ENCODE peak calls at places on chromosomes 2 and 18, in nine cellular contexts. One of them, this sample, is unnamed.
A peak's percentile ranks its signal among the peaks of the same experiment; 100 is the strongest.

GRCh38 chr18:51137051-51137729 is 60.3 kb downstream of the MEX3C start:
- DNase-seq in activated T-cell treated with anti-CD3 and anti-CD28 coated beads for 1 hour: no peak
- DNase-seq in fibroblast of lung: no peak
- DNase-seq in stimulated activated CD4-positive, alpha-beta T cell treated with anti-CD3 and anti-CD28 coated beads, Interleukin-2, amount 100 ng/mL, for 24 hours: no peak
- DNase-seq in HFF-Myc: no peak
- DNase-seq in GM13976: no peak
- DNase-seq in activated CD8-positive, alpha-beta memory T cell treated with anti-CD3 and anti-CD28 coated beads, Interleukin-2, amount 10 ng/mL, durations not matched to agents 7 days and 5 days: no peak
- DNase-seq in Ammon's horn: no peak
- DNase-seq in NCI-H1436 treated with DMSO at 0.1 percent for 48 hours: no peak
- DNase-seq in this sample: no peak

GRCh38 chr2:174341995-174342571 is 7.3 kb downstream of the SP9 start:
- DNase-seq in activated T-cell treated with anti-CD3 and anti-CD28 coated beads for 1 hour: no peak
- DNase-seq in fibroblast of lung: no peak
- DNase-seq in stimulated activated CD4-positive, alpha-beta T cell treated with anti-CD3 and anti-CD28 coated beads, Interleukin-2, amount 100 ng/mL, for 24 hours: no peak
- DNase-seq in HFF-Myc: no peak
- DNase-seq in GM13976: no peak
- DNase-seq in activated CD8-positive, alpha-beta memory T cell treated with anti-CD3 and anti-CD28 coated beads, Interleukin-2, amount 10 ng/mL, durations not matched to agents 7 days and 5 days: no peak
- DNase-seq in Ammon's horn: no peak
- DNase-seq in NCI-H1436 treated with DMSO at 0.1 percent for 48 hours: no peak
- DNase-seq in this sample: no peak

GRCh38 chr2:45241061-45241561 is 231.9 kb upstream of the SIX2 start:
- DNase-seq in activated T-cell treated with anti-CD3 and anti-CD28 coated beads for 1 hour: no peak
- DNase-seq in fibroblast of lung: peak; percentile 29
- DNase-seq in stimulated activated CD4-positive, alpha-beta T cell treated with anti-CD3 and anti-CD28 coated beads, Interleukin-2, amount 100 ng/mL, for 24 hours: no peak
- DNase-seq in HFF-Myc: peak; percentile 40
- DNase-seq in GM13976: no peak
- DNase-seq in activated CD8-positive, alpha-beta memory T cell treated with anti-CD3 and anti-CD28 coated beads, Interleukin-2, amount 10 ng/mL, durations not matched to agents 7 days and 5 days: no peak
- DNase-seq in Ammon's horn: no peak
- DNase-seq in NCI-H1436 treated with DMSO at 0.1 percent for 48 hours: no peak
- DNase-seq in this sample: no peak

GRCh38 chr2:105510761-105511669 is 112.2 kb upstream of the FHL2 start:
- DNase-seq in activated T-cell treated with anti-CD3 and anti-CD28 coated beads for 1 hour: no peak
- DNase-seq in fibroblast of lung: peak; percentile 55
- DNase-seq in stimulated activated CD4-positive, alpha-beta T cell treated with anti-CD3 and anti-CD28 coated beads, Interleukin-2, amount 100 ng/mL, for 24 hours: no peak
- DNase-seq in HFF-Myc: no peak
- DNase-seq in GM13976: no peak
- DNase-seq in activated CD8-positive, alpha-beta memory T cell treated with anti-CD3 and anti-CD28 coated beads, Interleukin-2, amount 10 ng/mL, durations not matched to agents 7 days and 5 days: no peak
- DNase-seq in Ammon's horn: no peak
- DNase-seq in NCI-H1436 treated with DMSO at 0.1 percent for 48 hours: no peak
- DNase-seq in this sample: no peak

GRCh38 chr2:29228276-29228675 is 113.1 kb downstream of the CLIP4 start:
- DNase-seq in activated T-cell treated with anti-CD3 and anti-CD28 coated beads for 1 hour: no peak
- DNase-seq in fibroblast of lung: no peak
- DNase-seq in stimulated activated CD4-positive, alpha-beta T cell treated with anti-CD3 and anti-CD28 coated beads, Interleukin-2, amount 100 ng/mL, for 24 hours: no peak
- DNase-seq in HFF-Myc: no peak
- DNase-seq in GM13976: no peak
- DNase-seq in activated CD8-positive, alpha-beta memory T cell treated with anti-CD3 and anti-CD28 coated beads, Interleukin-2, amount 10 ng/mL, durations not matched to agents 7 days and 5 days: no peak
- DNase-seq in Ammon's horn: no peak
- DNase-seq in NCI-H1436 treated with DMSO at 0.1 percent for 48 hours: no peak
- DNase-seq in this sample: no peak

GRCh38 chr2:24708537-24709152 is 84.5 kb downstream of the PTRHD1 start:
- DNase-seq in activated T-cell treated with anti-CD3 and anti-CD28 coated beads for 1 hour: no peak
- DNase-seq in fibroblast of lung: peak; percentile 66
- DNase-seq in stimulated activated CD4-positive, alpha-beta T cell treated with anti-CD3 and anti-CD28 coated beads, Interleukin-2, amount 100 ng/mL, for 24 hours: no peak
- DNase-seq in HFF-Myc: no peak
- DNase-seq in GM13976: no peak
- DNase-seq in activated CD8-positive, alpha-beta memory T cell treated with anti-CD3 and anti-CD28 coated beads, Interleukin-2, amount 10 ng/mL, durations not matched to agents 7 days and 5 days: no peak
- DNase-seq in Ammon's horn: no peak
- DNase-seq in NCI-H1436 treated with DMSO at 0.1 percent for 48 hours: no peak
- DNase-seq in this sample: no peak

GRCh38 chr2:227848146-227848545 is 23.3 kb upstream of the DAW1 start:
- DNase-seq in activated T-cell treated with anti-CD3 and anti-CD28 coated beads for 1 hour: no peak
- DNase-seq in fibroblast of lung: peak; percentile 71
- DNase-seq in stimulated activated CD4-positive, alpha-beta T cell treated with anti-CD3 and anti-CD28 coated beads, Interleukin-2, amount 100 ng/mL, for 24 hours: no peak
- DNase-seq in HFF-Myc: no peak
- DNase-seq in GM13976: no peak
- DNase-seq in activated CD8-positive, alpha-beta memory T cell treated with anti-CD3 and anti-CD28 coated beads, Interleukin-2, amount 10 ng/mL, durations not matched to agents 7 days and 5 days: no peak
- DNase-seq in Ammon's horn: no peak
- DNase-seq in NCI-H1436 treated with DMSO at 0.1 percent for 48 hours: no peak
- DNase-seq in this sample: no peak

GRCh38 chr2:127581516-127582490 is 46.3 kb downstream of the MYO7B start:
- DNase-seq in activated T-cell treated with anti-CD3 and anti-CD28 coated beads for 1 hour: no peak
- DNase-seq in fibroblast of lung: no peak
- DNase-seq in stimulated activated CD4-positive, alpha-beta T cell treated with anti-CD3 and anti-CD28 coated beads, Interleukin-2, amount 100 ng/mL, for 24 hours: no peak
- DNase-seq in HFF-Myc: no peak
- DNase-seq in GM13976: no peak
- DNase-seq in activated CD8-positive, alpha-beta memory T cell treated with anti-CD3 and anti-CD28 coated beads, Interleukin-2, amount 10 ng/mL, durations not matched to agents 7 days and 5 days: peak; percentile 31
- DNase-seq in Ammon's horn: no peak
- DNase-seq in NCI-H1436 treated with DMSO at 0.1 percent for 48 hours: no peak
- DNase-seq in this sample: no peak

GRCh38 chr18:5669585-5669984 is 125.8 kb upstream of the EPB41L3 start:
- DNase-seq in activated T-cell treated with anti-CD3 and anti-CD28 coated beads for 1 hour: no peak
- DNase-seq in fibroblast of lung: no peak
- DNase-seq in stimulated activated CD4-positive, alpha-beta T cell treated with anti-CD3 and anti-CD28 coated beads, Interleukin-2, amount 100 ng/mL, for 24 hours: no peak
- DNase-seq in HFF-Myc: no peak
- DNase-seq in GM13976: no peak
- DNase-seq in activated CD8-positive, alpha-beta memory T cell treated with anti-CD3 and anti-CD28 coated beads, Interleukin-2, amount 10 ng/mL, durations not matched to agents 7 days and 5 days: no peak
- DNase-seq in Ammon's horn: no peak
- DNase-seq in NCI-H1436 treated with DMSO at 0.1 percent for 48 hours: no peak
- DNase-seq in this sample: no peak

GRCh38 chr2:168802825-168803726 is 639 bp downstream of the NOSTRIN start:
- DNase-seq in activated T-cell treated with anti-CD3 and anti-CD28 coated beads for 1 hour: no peak
- DNase-seq in fibroblast of lung: no peak
- DNase-seq in stimulated activated CD4-positive, alpha-beta T cell treated with anti-CD3 and anti-CD28 coated beads, Interleukin-2, amount 100 ng/mL, for 24 hours: no peak
- DNase-seq in HFF-Myc: no peak
- DNase-seq in GM13976: no peak
- DNase-seq in activated CD8-positive, alpha-beta memory T cell treated with anti-CD3 and anti-CD28 coated beads, Interleukin-2, amount 10 ng/mL, durations not matched to agents 7 days and 5 days: no peak
- DNase-seq in Ammon's horn: no peak
- DNase-seq in NCI-H1436 treated with DMSO at 0.1 percent for 48 hours: no peak
- DNase-seq in this sample: no peak

GRCh38 chr18:36744261-36744876 is 84.4 kb downstream of the TPGS2 start:
- DNase-seq in activated T-cell treated with anti-CD3 and anti-CD28 coated beads for 1 hour: no peak
- DNase-seq in fibroblast of lung: no peak
- DNase-seq in stimulated activated CD4-positive, alpha-beta T cell treated with anti-CD3 and anti-CD28 coated beads, Interleukin-2, amount 100 ng/mL, for 24 hours: no peak
- DNase-seq in HFF-Myc: no peak
- DNase-seq in GM13976: no peak
- DNase-seq in activated CD8-positive, alpha-beta memory T cell treated with anti-CD3 and anti-CD28 coated beads, Interleukin-2, amount 10 ng/mL, durations not matched to agents 7 days and 5 days: no peak
- DNase-seq in Ammon's horn: no peak
- DNase-seq in NCI-H1436 treated with DMSO at 0.1 percent for 48 hours: no peak
- DNase-seq in this sample: no peak

GRCh38 chr2:95345066-95345414 is 47.9 kb downstream of the KCNIP3 start:
- DNase-seq in activated T-cell treated with anti-CD3 and anti-CD28 coated beads for 1 hour: no peak
- DNase-seq in fibroblast of lung: no peak
- DNase-seq in stimulated activated CD4-positive, alpha-beta T cell treated with anti-CD3 and anti-CD28 coated beads, Interleukin-2, amount 100 ng/mL, for 24 hours: no peak
- DNase-seq in HFF-Myc: no peak
- DNase-seq in GM13976: no peak
- DNase-seq in activated CD8-positive, alpha-beta memory T cell treated with anti-CD3 and anti-CD28 coated beads, Interleukin-2, amount 10 ng/mL, durations not matched to agents 7 days and 5 days: no peak
- DNase-seq in Ammon's horn: no peak
- DNase-seq in NCI-H1436 treated with DMSO at 0.1 percent for 48 hours: no peak
- DNase-seq in this sample: no peak

GRCh38 chr2:85318222-85319182 is 9.3 kb downstream of the TGOLN2 start:
- DNase-seq in activated T-cell treated with anti-CD3 and anti-CD28 coated beads for 1 hour: no peak
- DNase-seq in fibroblast of lung: peak; percentile 60
- DNase-seq in stimulated activated CD4-positive, alpha-beta T cell treated with anti-CD3 and anti-CD28 coated beads, Interleukin-2, amount 100 ng/mL, for 24 hours: peak; percentile 38
- DNase-seq in HFF-Myc: peak; percentile 73
- DNase-seq in GM13976: peak; percentile 30
- DNase-seq in activated CD8-positive, alpha-beta memory T cell treated with anti-CD3 and anti-CD28 coated beads, Interleukin-2, amount 10 ng/mL, durations not matched to agents 7 days and 5 days: no peak
- DNase-seq in Ammon's horn: no peak
- DNase-seq in NCI-H1436 treated with DMSO at 0.1 percent for 48 hours: no peak
- DNase-seq in this sample: no peak

GRCh38 chr18:27713727-27714080 is 463.2 kb downstream of the CDH2 start:
- DNase-seq in activated T-cell treated with anti-CD3 and anti-CD28 coated beads for 1 hour: no peak
- DNase-seq in fibroblast of lung: peak; percentile 36
- DNase-seq in stimulated activated CD4-positive, alpha-beta T cell treated with anti-CD3 and anti-CD28 coated beads, Interleukin-2, amount 100 ng/mL, for 24 hours: no peak
- DNase-seq in HFF-Myc: no peak
- DNase-seq in GM13976: no peak
- DNase-seq in activated CD8-positive, alpha-beta memory T cell treated with anti-CD3 and anti-CD28 coated beads, Interleukin-2, amount 10 ng/mL, durations not matched to agents 7 days and 5 days: no peak
- DNase-seq in Ammon's horn: no peak
- DNase-seq in NCI-H1436 treated with DMSO at 0.1 percent for 48 hours: no peak
- DNase-seq in this sample: no peak

GRCh38 chr2:15316370-15316814 is 244.7 kb downstream of the NBAS start:
- DNase-seq in activated T-cell treated with anti-CD3 and anti-CD28 coated beads for 1 hour: no peak
- DNase-seq in fibroblast of lung: no peak
- DNase-seq in stimulated activated CD4-positive, alpha-beta T cell treated with anti-CD3 and anti-CD28 coated beads, Interleukin-2, amount 100 ng/mL, for 24 hours: peak; percentile 7
- DNase-seq in HFF-Myc: no peak
- DNase-seq in GM13976: no peak
- DNase-seq in activated CD8-positive, alpha-beta memory T cell treated with anti-CD3 and anti-CD28 coated beads, Interleukin-2, amount 10 ng/mL, durations not matched to agents 7 days and 5 days: peak; percentile 77
- DNase-seq in Ammon's horn: no peak
- DNase-seq in NCI-H1436 treated with DMSO at 0.1 percent for 48 hours: no peak
- DNase-seq in this sample: no peak

GRCh38 chr2:160928854-160929301 is 231.3 kb upstream of the TANK start:
- DNase-seq in activated T-cell treated with anti-CD3 and anti-CD28 coated beads for 1 hour: no peak
- DNase-seq in fibroblast of lung: no peak
- DNase-seq in stimulated activated CD4-positive, alpha-beta T cell treated with anti-CD3 and anti-CD28 coated beads, Interleukin-2, amount 100 ng/mL, for 24 hours: no peak
- DNase-seq in HFF-Myc: no peak
- DNase-seq in GM13976: no peak
- DNase-seq in activated CD8-positive, alpha-beta memory T cell treated with anti-CD3 and anti-CD28 coated beads, Interleukin-2, amount 10 ng/mL, durations not matched to agents 7 days and 5 days: no peak
- DNase-seq in Ammon's horn: no peak
- DNase-seq in NCI-H1436 treated with DMSO at 0.1 percent for 48 hours: no peak
- DNase-seq in this sample: no peak

GRCh38 chr2:39724828-39725144 is 54.3 kb downstream of the THUMPD2 start:
- DNase-seq in activated T-cell treated with anti-CD3 and anti-CD28 coated beads for 1 hour: no peak
- DNase-seq in fibroblast of lung: no peak
- DNase-seq in stimulated activated CD4-positive, alpha-beta T cell treated with anti-CD3 and anti-CD28 coated beads, Interleukin-2, amount 100 ng/mL, for 24 hours: no peak
- DNase-seq in HFF-Myc: no peak
- DNase-seq in GM13976: no peak
- DNase-seq in activated CD8-positive, alpha-beta memory T cell treated with anti-CD3 and anti-CD28 coated beads, Interleukin-2, amount 10 ng/mL, durations not matched to agents 7 days and 5 days: no peak
- DNase-seq in Ammon's horn: no peak
- DNase-seq in NCI-H1436 treated with DMSO at 0.1 percent for 48 hours: no peak
- DNase-seq in this sample: no peak

GRCh38 chr2:146997945-146998344 is 846.9 kb upstream of the ACVR2A start:
- DNase-seq in activated T-cell treated with anti-CD3 and anti-CD28 coated beads for 1 hour: no peak
- DNase-seq in fibroblast of lung: peak; percentile 34
- DNase-seq in stimulated activated CD4-positive, alpha-beta T cell treated with anti-CD3 and anti-CD28 coated beads, Interleukin-2, amount 100 ng/mL, for 24 hours: no peak
- DNase-seq in HFF-Myc: no peak
- DNase-seq in GM13976: no peak
- DNase-seq in activated CD8-positive, alpha-beta memory T cell treated with anti-CD3 and anti-CD28 coated beads, Interleukin-2, amount 10 ng/mL, durations not matched to agents 7 days and 5 days: no peak
- DNase-seq in Ammon's horn: no peak
- DNase-seq in NCI-H1436 treated with DMSO at 0.1 percent for 48 hours: no peak
- DNase-seq in this sample: no peak

GRCh38 chr2:27095745-27096651 is 9.4 kb downstream of the KHK start:
- DNase-seq in activated T-cell treated with anti-CD3 and anti-CD28 coated beads for 1 hour: no peak
- DNase-seq in fibroblast of lung: peak; percentile 63
- DNase-seq in stimulated activated CD4-positive, alpha-beta T cell treated with anti-CD3 and anti-CD28 coated beads, Interleukin-2, amount 100 ng/mL, for 24 hours: peak; percentile 51
- DNase-seq in HFF-Myc: no peak
- DNase-seq in GM13976: peak; percentile 86
- DNase-seq in activated CD8-positive, alpha-beta memory T cell treated with anti-CD3 and anti-CD28 coated beads, Interleukin-2, amount 10 ng/mL, durations not matched to agents 7 days and 5 days: peak; percentile 65
- DNase-seq in Ammon's horn: peak; percentile 89
- DNase-seq in NCI-H1436 treated with DMSO at 0.1 percent for 48 hours: no peak
- DNase-seq in this sample: no peak

GRCh38 chr2:195038158-195038557 is 618.9 kb upstream of the SLC39A10 start:
- DNase-seq in activated T-cell treated with anti-CD3 and anti-CD28 coated beads for 1 hour: no peak
- DNase-seq in fibroblast of lung: no peak
- DNase-seq in stimulated activated CD4-positive, alpha-beta T cell treated with anti-CD3 and anti-CD28 coated beads, Interleukin-2, amount 100 ng/mL, for 24 hours: no peak
- DNase-seq in HFF-Myc: no peak
- DNase-seq in GM13976: no peak
- DNase-seq in activated CD8-positive, alpha-beta memory T cell treated with anti-CD3 and anti-CD28 coated beads, Interleukin-2, amount 10 ng/mL, durations not matched to agents 7 days and 5 days: no peak
- DNase-seq in Ammon's horn: no peak
- DNase-seq in NCI-H1436 treated with DMSO at 0.1 percent for 48 hours: no peak
- DNase-seq in this sample: no peak

GRCh38 chr2:36408198-36408703 is 52.7 kb downstream of the CRIM1 start:
- DNase-seq in activated T-cell treated with anti-CD3 and anti-CD28 coated beads for 1 hour: no peak
- DNase-seq in fibroblast of lung: peak; percentile 74
- DNase-seq in stimulated activated CD4-positive, alpha-beta T cell treated with anti-CD3 and anti-CD28 coated beads, Interleukin-2, amount 100 ng/mL, for 24 hours: no peak
- DNase-seq in HFF-Myc: no peak
- DNase-seq in GM13976: no peak
- DNase-seq in activated CD8-positive, alpha-beta memory T cell treated with anti-CD3 and anti-CD28 coated beads, Interleukin-2, amount 10 ng/mL, durations not matched to agents 7 days and 5 days: no peak
- DNase-seq in Ammon's horn: no peak
- DNase-seq in NCI-H1436 treated with DMSO at 0.1 percent for 48 hours: no peak
- DNase-seq in this sample: no peak

GRCh38 chr2:70984576-70985282 is 6.3 kb downstream of the ANKRD53 start:
- DNase-seq in activated T-cell treated with anti-CD3 and anti-CD28 coated beads for 1 hour: peak; percentile 77
- DNase-seq in fibroblast of lung: peak; percentile 42
- DNase-seq in stimulated activated CD4-positive, alpha-beta T cell treated with anti-CD3 and anti-CD28 coated beads, Interleukin-2, amount 100 ng/mL, for 24 hours: peak; percentile 88
- DNase-seq in HFF-Myc: peak; percentile 16
- DNase-seq in GM13976: peak; percentile 91
- DNase-seq in activated CD8-positive, alpha-beta memory T cell treated with anti-CD3 and anti-CD28 coated beads, Interleukin-2, amount 10 ng/mL, durations not matched to agents 7 days and 5 days: peak; percentile 88
- DNase-seq in Ammon's horn: peak; percentile 53
- DNase-seq in NCI-H1436 treated with DMSO at 0.1 percent for 48 hours: no peak
- DNase-seq in this sample: no peak

GRCh38 chr2:20225294-20226151 is 593 bp upstream of the SDC1 start:
- DNase-seq in activated T-cell treated with anti-CD3 and anti-CD28 coated beads for 1 hour: no peak
- DNase-seq in fibroblast of lung: peak; percentile 58
- DNase-seq in stimulated activated CD4-positive, alpha-beta T cell treated with anti-CD3 and anti-CD28 coated beads, Interleukin-2, amount 100 ng/mL, for 24 hours: peak; percentile 61
- DNase-seq in HFF-Myc: no peak
- DNase-seq in GM13976: peak; percentile 88
- DNase-seq in activated CD8-positive, alpha-beta memory T cell treated with anti-CD3 and anti-CD28 coated beads, Interleukin-2, amount 10 ng/mL, durations not matched to agents 7 days and 5 days: peak; percentile 54
- DNase-seq in Ammon's horn: peak; percentile 35
- DNase-seq in NCI-H1436 treated with DMSO at 0.1 percent for 48 hours: no peak
- DNase-seq in this sample: no peak

GRCh38 chr2:68747918-68748317 is 13.3 kb downstream of the ARHGAP25 start:
- DNase-seq in activated T-cell treated with anti-CD3 and anti-CD28 coated beads for 1 hour: no peak
- DNase-seq in fibroblast of lung: no peak
- DNase-seq in stimulated activated CD4-positive, alpha-beta T cell treated with anti-CD3 and anti-CD28 coated beads, Interleukin-2, amount 100 ng/mL, for 24 hours: no peak
- DNase-seq in HFF-Myc: no peak
- DNase-seq in GM13976: no peak
- DNase-seq in activated CD8-positive, alpha-beta memory T cell treated with anti-CD3 and anti-CD28 coated beads, Interleukin-2, amount 10 ng/mL, durations not matched to agents 7 days and 5 days: peak; percentile 23
- DNase-seq in Ammon's horn: no peak
- DNase-seq in NCI-H1436 treated with DMSO at 0.1 percent for 48 hours: no peak
- DNase-seq in this sample: no peak

GRCh38 chr2:58826795-58827194 is 585.7 kb upstream of the FANCL start:
- DNase-seq in activated T-cell treated with anti-CD3 and anti-CD28 coated beads for 1 hour: no peak
- DNase-seq in fibroblast of lung: no peak
- DNase-seq in stimulated activated CD4-positive, alpha-beta T cell treated with anti-CD3 and anti-CD28 coated beads, Interleukin-2, amount 100 ng/mL, for 24 hours: no peak
- DNase-seq in HFF-Myc: no peak
- DNase-seq in GM13976: no peak
- DNase-seq in activated CD8-positive, alpha-beta memory T cell treated with anti-CD3 and anti-CD28 coated beads, Interleukin-2, amount 10 ng/mL, durations not matched to agents 7 days and 5 days: no peak
- DNase-seq in Ammon's horn: no peak
- DNase-seq in NCI-H1436 treated with DMSO at 0.1 percent for 48 hours: no peak
- DNase-seq in this sample: no peak

GRCh38 chr2:9422321-9423099 is 818 bp downstream of the ITGB1BP1 start:
- DNase-seq in activated T-cell treated with anti-CD3 and anti-CD28 coated beads for 1 hour: peak; percentile 22
- DNase-seq in fibroblast of lung: peak; percentile 18
- DNase-seq in stimulated activated CD4-positive, alpha-beta T cell treated with anti-CD3 and anti-CD28 coated beads, Interleukin-2, amount 100 ng/mL, for 24 hours: peak; percentile 55
- DNase-seq in HFF-Myc: no peak
- DNase-seq in GM13976: peak; percentile 70
- DNase-seq in activated CD8-positive, alpha-beta memory T cell treated with anti-CD3 and anti-CD28 coated beads, Interleukin-2, amount 10 ng/mL, durations not matched to agents 7 days and 5 days: peak; percentile 80
- DNase-seq in Ammon's horn: peak; percentile 69
- DNase-seq in NCI-H1436 treated with DMSO at 0.1 percent for 48 hours: no peak
- DNase-seq in this sample: no peak

GRCh38 chr2:37886745-37887144 is 38.3 kb upstream of the RMDN2 start:
- DNase-seq in activated T-cell treated with anti-CD3 and anti-CD28 coated beads for 1 hour: no peak
- DNase-seq in fibroblast of lung: peak; percentile 53
- DNase-seq in stimulated activated CD4-positive, alpha-beta T cell treated with anti-CD3 and anti-CD28 coated beads, Interleukin-2, amount 100 ng/mL, for 24 hours: no peak
- DNase-seq in HFF-Myc: no peak
- DNase-seq in GM13976: no peak
- DNase-seq in activated CD8-positive, alpha-beta memory T cell treated with anti-CD3 and anti-CD28 coated beads, Interleukin-2, amount 10 ng/mL, durations not matched to agents 7 days and 5 days: no peak
- DNase-seq in Ammon's horn: no peak
- DNase-seq in NCI-H1436 treated with DMSO at 0.1 percent for 48 hours: no peak
- DNase-seq in this sample: no peak

GRCh38 chr2:164542584-164543021 is 78.7 kb downstream of the GRB14 start:
- DNase-seq in activated T-cell treated with anti-CD3 and anti-CD28 coated beads for 1 hour: no peak
- DNase-seq in fibroblast of lung: peak; percentile 2
- DNase-seq in stimulated activated CD4-positive, alpha-beta T cell treated with anti-CD3 and anti-CD28 coated beads, Interleukin-2, amount 100 ng/mL, for 24 hours: no peak
- DNase-seq in HFF-Myc: no peak
- DNase-seq in GM13976: no peak
- DNase-seq in activated CD8-positive, alpha-beta memory T cell treated with anti-CD3 and anti-CD28 coated beads, Interleukin-2, amount 10 ng/mL, durations not matched to agents 7 days and 5 days: no peak
- DNase-seq in Ammon's horn: no peak
- DNase-seq in NCI-H1436 treated with DMSO at 0.1 percent for 48 hours: no peak
- DNase-seq in this sample: no peak

GRCh38 chr2:120745420-120746178 is 9.9 kb downstream of the GLI2 start:
- DNase-seq in activated T-cell treated with anti-CD3 and anti-CD28 coated beads for 1 hour: no peak
- DNase-seq in fibroblast of lung: no peak
- DNase-seq in stimulated activated CD4-positive, alpha-beta T cell treated with anti-CD3 and anti-CD28 coated beads, Interleukin-2, amount 100 ng/mL, for 24 hours: no peak
- DNase-seq in HFF-Myc: no peak
- DNase-seq in GM13976: no peak
- DNase-seq in activated CD8-positive, alpha-beta memory T cell treated with anti-CD3 and anti-CD28 coated beads, Interleukin-2, amount 10 ng/mL, durations not matched to agents 7 days and 5 days: peak; percentile 15
- DNase-seq in Ammon's horn: no peak
- DNase-seq in NCI-H1436 treated with DMSO at 0.1 percent for 48 hours: no peak
- DNase-seq in this sample: no peak

GRCh38 chr2:61713457-61713856 is 140.4 kb downstream of the FAM161A start:
- DNase-seq in activated T-cell treated with anti-CD3 and anti-CD28 coated beads for 1 hour: no peak
- DNase-seq in fibroblast of lung: no peak
- DNase-seq in stimulated activated CD4-positive, alpha-beta T cell treated with anti-CD3 and anti-CD28 coated beads, Interleukin-2, amount 100 ng/mL, for 24 hours: no peak
- DNase-seq in HFF-Myc: no peak
- DNase-seq in GM13976: no peak
- DNase-seq in activated CD8-positive, alpha-beta memory T cell treated with anti-CD3 and anti-CD28 coated beads, Interleukin-2, amount 10 ng/mL, durations not matched to agents 7 days and 5 days: no peak
- DNase-seq in Ammon's horn: no peak
- DNase-seq in NCI-H1436 treated with DMSO at 0.1 percent for 48 hours: no peak
- DNase-seq in this sample: no peak

GRCh38 chr2:120390381-120391055 is 44.6 kb downstream of the INHBB start:
- DNase-seq in activated T-cell treated with anti-CD3 and anti-CD28 coated beads for 1 hour: no peak
- DNase-seq in fibroblast of lung: no peak
- DNase-seq in stimulated activated CD4-positive, alpha-beta T cell treated with anti-CD3 and anti-CD28 coated beads, Interleukin-2, amount 100 ng/mL, for 24 hours: no peak
- DNase-seq in HFF-Myc: no peak
- DNase-seq in GM13976: no peak
- DNase-seq in activated CD8-positive, alpha-beta memory T cell treated with anti-CD3 and anti-CD28 coated beads, Interleukin-2, amount 10 ng/mL, durations not matched to agents 7 days and 5 days: no peak
- DNase-seq in Ammon's horn: no peak
- DNase-seq in NCI-H1436 treated with DMSO at 0.1 percent for 48 hours: no peak
- DNase-seq in this sample: no peak